ENCODE peak calls at places on chromosomes 13 and 19, in six cellular contexts. One of them, this sample, is unnamed.

GRCh38 chr19:29583196-29584006 is 22.7 kb upstream of the POP4 start:
- DNase-seq in IMR-90: peak
- DNase-seq in heart left ventricle: no peak
- DNase-seq in stomach: no peak
- DNase-seq in gastrocnemius medialis: no peak
- DNase-seq in adrenal gland: no peak
- DNase-seq in this sample: no peak

GRCh38 chr19:14139944-14140343 is 3.6 kb upstream of the ASF1B start:
- DNase-seq in gastrocnemius medialis: peak
- DNase-seq in adrenal gland: peak
- DNase-seq in heart left ventricle: no peak
- DNase-seq in IMR-90: no peak
- DNase-seq in stomach: no peak
- DNase-seq in this sample: no peak

GRCh38 chr13:64339373-64340063 is 2890.6 kb downstream of the PCDH9 start:
- DNase-seq in gastrocnemius medialis: no peak
- DNase-seq in adrenal gland: no peak
- DNase-seq in IMR-90: no peak
- DNase-seq in heart left ventricle: no peak
- DNase-seq in stomach: no peak
- DNase-seq in this sample: no peak

GRCh38 chr13:97327071-97327470 is 104.9 kb downstream of the MBNL2 start:
- DNase-seq in heart left ventricle: no peak
- DNase-seq in IMR-90: no peak
- DNase-seq in adrenal gland: no peak
- DNase-seq in stomach: no peak
- DNase-seq in gastrocnemius medialis: no peak
- DNase-seq in this sample: peak

GRCh38 chr19:42420055-42420544 is 7.1 kb downstream of the LIPE start:
- DNase-seq in gastrocnemius medialis: no peak
- DNase-seq in IMR-90: peak
- DNase-seq in stomach: peak
- DNase-seq in adrenal gland: peak
- DNase-seq in heart left ventricle: no peak
- DNase-seq in this sample: peak

GRCh38 chr13:21138561-21138960 is 37.8 kb downstream of the SKA3 start:
- DNase-seq in gastrocnemius medialis: no peak
- DNase-seq in adrenal gland: no peak
- DNase-seq in IMR-90: no peak
- DNase-seq in heart left ventricle: no peak
- DNase-seq in stomach: no peak
- DNase-seq in this sample: no peak

GRCh38 chr19:51480590-51480989 is 2.3 kb downstream of the CEACAM18 start:
- DNase-seq in IMR-90: no peak
- DNase-seq in gastrocnemius medialis: no peak
- DNase-seq in stomach: no peak
- DNase-seq in heart left ventricle: no peak
- DNase-seq in adrenal gland: no peak
- DNase-seq in this sample: peak

GRCh38 chr19:17370026-17370587 is 7.0 kb downstream of the PLVAP start:
- DNase-seq in gastrocnemius medialis: peak
- DNase-seq in heart left ventricle: no peak
- DNase-seq in adrenal gland: no peak
- DNase-seq in stomach: no peak
- DNase-seq in IMR-90: peak
- DNase-seq in this sample: no peak

GRCh38 chr19:1853295-1854031 is 5.2 kb upstream of the REXO1 start:
- DNase-seq in gastrocnemius medialis: peak
- DNase-seq in adrenal gland: peak
- DNase-seq in stomach: peak
- DNase-seq in heart left ventricle: peak
- DNase-seq in IMR-90: peak
- DNase-seq in this sample: peak

GRCh38 chr19:35027851-35028599 is 2.2 kb upstream of the SCN1B start:
- DNase-seq in heart left ventricle: no peak
- DNase-seq in adrenal gland: no peak
- DNase-seq in IMR-90: peak
- DNase-seq in gastrocnemius medialis: peak
- DNase-seq in stomach: no peak
- DNase-seq in this sample: no peak

GRCh38 chr13:38687246-38688229 is 661 bp downstream of the FREM2 start:
- DNase-seq in adrenal gland: no peak
- DNase-seq in IMR-90: no peak
- DNase-seq in heart left ventricle: no peak
- DNase-seq in stomach: no peak
- DNase-seq in gastrocnemius medialis: no peak
- DNase-seq in this sample: no peak

GRCh38 chr13:80340643-80341097 is 256 bp downstream of the SPRY2 start:
- DNase-seq in stomach: no peak
- DNase-seq in IMR-90: peak
- DNase-seq in heart left ventricle: peak
- DNase-seq in adrenal gland: no peak
- DNase-seq in gastrocnemius medialis: no peak
- DNase-seq in this sample: no peak

GRCh38 chr13:80341098-80341701 is at the start of gene SPRY2:
- DNase-seq in gastrocnemius medialis: peak
- DNase-seq in adrenal gland: peak
- DNase-seq in stomach: peak
- DNase-seq in IMR-90: peak
- DNase-seq in heart left ventricle: peak
- DNase-seq in this sample: peak

GRCh38 chr13:80338781-80339577 is 1.9 kb downstream of the SPRY2 start:
- DNase-seq in heart left ventricle: peak
- DNase-seq in gastrocnemius medialis: peak
- DNase-seq in adrenal gland: peak
- DNase-seq in stomach: peak
- DNase-seq in IMR-90: peak
- DNase-seq in this sample: peak

GRCh38 chr13:80339578-80339840 is 1.4 kb downstream of the SPRY2 start:
- DNase-seq in stomach: no peak
- DNase-seq in adrenal gland: no peak
- DNase-seq in gastrocnemius medialis: no peak
- DNase-seq in heart left ventricle: no peak
- DNase-seq in IMR-90: no peak
- DNase-seq in this sample: peak

DNA sequence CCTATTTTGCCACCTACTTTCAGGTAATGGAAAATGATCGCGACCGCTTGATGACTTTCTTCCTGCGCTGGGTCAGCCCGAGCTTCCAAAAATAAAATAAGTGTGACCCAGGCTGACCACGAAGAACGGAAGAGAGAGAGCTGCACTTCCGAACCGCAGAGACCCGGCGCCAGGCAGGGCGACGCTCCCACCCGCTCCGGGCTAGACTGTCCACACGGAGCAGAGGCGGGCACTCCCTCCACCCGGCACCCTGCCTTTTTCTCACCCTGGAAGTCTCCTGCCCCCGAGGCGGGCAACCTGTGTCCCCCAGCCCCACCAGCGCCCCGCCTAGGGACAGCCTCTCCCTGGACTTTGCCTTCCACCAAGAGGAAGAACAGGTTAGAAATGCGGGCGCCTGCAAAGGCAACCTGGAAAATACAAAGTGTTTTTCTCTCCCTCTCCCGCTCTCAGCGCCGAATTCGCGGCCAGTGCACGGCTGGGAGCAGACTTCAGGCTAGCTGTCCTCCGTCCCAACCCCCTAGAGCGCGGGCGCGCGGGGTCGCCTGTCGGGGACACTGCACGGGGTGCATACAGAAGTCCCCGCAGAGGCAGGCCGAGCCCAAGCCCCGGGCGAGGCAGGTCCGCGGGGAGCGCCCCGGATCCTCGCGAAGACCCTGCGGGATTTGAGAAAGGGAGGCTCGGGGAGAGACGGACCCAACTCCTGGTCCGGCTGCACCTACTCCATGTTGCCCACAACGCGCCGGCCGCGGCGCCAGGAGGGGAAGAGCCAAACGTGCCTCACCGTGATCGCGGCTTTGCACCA is 884 bp downstream of the SPRY2 start:
- DNase-seq in heart left ventricle: peak
- DNase-seq in stomach: peak
- DNase-seq in adrenal gland: peak
- DNase-seq in gastrocnemius medialis: peak
- DNase-seq in IMR-90: peak
- DNase-seq in this sample: peak
- TF ChIP-seq POLR2A in heart left ventricle: no peak
- TF ChIP-seq POLR2A in stomach: no peak
- TF ChIP-seq POLR2A in adrenal gland: no peak
- TF ChIP-seq POLR2A in gastrocnemius medialis: peak
- TF ChIP-seq POLR2A in IMR-90: no peak
- TF ChIP-seq POLR2A in this sample: no peak

DNA sequence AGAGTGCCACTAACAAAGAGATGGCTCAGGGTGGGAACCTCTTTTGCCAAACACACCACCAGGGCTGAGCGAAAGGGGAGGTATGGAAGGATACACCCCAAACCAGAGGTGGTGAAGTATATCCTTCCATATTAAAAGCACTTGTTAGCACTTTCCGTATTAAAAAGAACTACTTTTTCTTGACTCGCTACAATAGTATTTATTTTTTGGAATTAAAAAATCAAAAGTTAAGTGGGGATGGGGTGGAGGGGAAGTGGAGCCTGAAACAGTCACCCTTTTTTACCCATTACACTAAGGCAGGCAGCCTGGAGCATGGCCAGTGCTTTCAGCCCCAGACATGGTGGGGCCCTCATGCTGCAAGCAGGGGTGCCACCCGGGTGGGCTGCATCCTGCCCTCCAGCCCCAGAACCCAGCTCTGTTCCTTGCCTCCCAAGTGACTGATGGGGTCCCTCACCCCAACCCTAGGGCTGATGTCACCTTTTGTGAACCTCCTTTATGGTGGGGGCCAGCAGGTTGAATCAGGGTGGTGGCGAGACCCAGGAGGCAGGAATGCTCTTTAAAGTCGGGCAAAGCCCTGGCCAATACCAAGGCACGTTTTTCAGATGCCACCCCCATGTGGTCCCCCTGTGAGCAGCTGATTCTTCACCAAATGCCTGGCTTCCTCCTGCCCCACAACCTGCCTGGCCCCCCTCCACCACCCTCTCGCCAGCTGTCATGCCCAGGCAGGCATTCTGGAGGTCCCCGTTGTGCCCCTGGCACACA is 31.0 kb downstream of the LYL1 start:
- DNase-seq in heart left ventricle: no peak
- DNase-seq in gastrocnemius medialis: no peak
- DNase-seq in stomach: no peak
- DNase-seq in IMR-90: no peak
- DNase-seq in adrenal gland: no peak
- DNase-seq in this sample: no peak
- TF ChIP-seq POLR2A in heart left ventricle: no peak
- TF ChIP-seq POLR2A in gastrocnemius medialis: no peak
- TF ChIP-seq POLR2A in stomach: no peak
- TF ChIP-seq POLR2A in IMR-90: no peak
- TF ChIP-seq POLR2A in adrenal gland: no peak
- TF ChIP-seq POLR2A in this sample: no peak

DNA sequence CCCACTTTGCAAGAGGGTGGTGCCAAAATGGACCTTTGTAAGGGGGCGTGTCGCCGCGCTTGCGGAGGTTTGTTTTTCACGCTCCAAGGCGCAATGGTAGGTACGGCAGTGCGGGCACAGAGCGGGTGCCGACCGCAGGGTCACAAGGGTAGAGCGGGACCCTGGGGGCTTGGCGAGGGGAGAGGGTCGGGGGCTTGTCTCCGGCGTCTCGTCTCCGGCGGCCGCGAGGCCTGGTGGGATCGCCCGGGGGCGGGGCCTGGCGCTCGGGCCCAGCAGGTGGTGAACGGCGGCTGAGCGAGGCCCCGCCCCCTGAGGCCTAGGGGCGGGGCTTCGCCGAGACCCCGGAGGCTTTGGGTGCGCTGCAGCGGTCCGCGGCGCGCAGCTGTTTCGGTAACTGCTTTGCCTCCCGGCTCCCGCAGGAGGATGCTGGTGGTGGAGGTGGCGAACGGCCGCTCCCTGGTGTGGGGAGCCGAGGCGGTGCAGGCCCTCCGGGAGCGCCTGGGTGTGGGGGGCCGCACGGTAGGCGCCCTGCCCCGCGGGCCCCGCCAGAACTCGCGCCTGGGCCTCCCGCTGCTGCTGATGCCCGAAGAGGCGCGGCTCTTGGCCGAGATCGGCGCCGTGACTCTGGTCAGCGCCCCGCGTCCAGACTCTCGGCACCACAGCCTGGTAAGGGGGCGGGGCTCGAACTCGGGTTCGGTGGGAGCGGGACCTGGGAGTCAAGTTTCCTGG is at the start of gene TSEN34:
- DNase-seq in heart left ventricle: peak
- DNase-seq in gastrocnemius medialis: no peak
- DNase-seq in adrenal gland: peak
- DNase-seq in stomach: peak
- DNase-seq in IMR-90: peak
- DNase-seq in this sample: peak
- TF ChIP-seq POLR2A in heart left ventricle: no peak
- TF ChIP-seq POLR2A in gastrocnemius medialis: peak
- TF ChIP-seq POLR2A in adrenal gland: peak
- TF ChIP-seq POLR2A in stomach: no peak
- TF ChIP-seq POLR2A in IMR-90: no peak
- TF ChIP-seq POLR2A in this sample: peak

DNA sequence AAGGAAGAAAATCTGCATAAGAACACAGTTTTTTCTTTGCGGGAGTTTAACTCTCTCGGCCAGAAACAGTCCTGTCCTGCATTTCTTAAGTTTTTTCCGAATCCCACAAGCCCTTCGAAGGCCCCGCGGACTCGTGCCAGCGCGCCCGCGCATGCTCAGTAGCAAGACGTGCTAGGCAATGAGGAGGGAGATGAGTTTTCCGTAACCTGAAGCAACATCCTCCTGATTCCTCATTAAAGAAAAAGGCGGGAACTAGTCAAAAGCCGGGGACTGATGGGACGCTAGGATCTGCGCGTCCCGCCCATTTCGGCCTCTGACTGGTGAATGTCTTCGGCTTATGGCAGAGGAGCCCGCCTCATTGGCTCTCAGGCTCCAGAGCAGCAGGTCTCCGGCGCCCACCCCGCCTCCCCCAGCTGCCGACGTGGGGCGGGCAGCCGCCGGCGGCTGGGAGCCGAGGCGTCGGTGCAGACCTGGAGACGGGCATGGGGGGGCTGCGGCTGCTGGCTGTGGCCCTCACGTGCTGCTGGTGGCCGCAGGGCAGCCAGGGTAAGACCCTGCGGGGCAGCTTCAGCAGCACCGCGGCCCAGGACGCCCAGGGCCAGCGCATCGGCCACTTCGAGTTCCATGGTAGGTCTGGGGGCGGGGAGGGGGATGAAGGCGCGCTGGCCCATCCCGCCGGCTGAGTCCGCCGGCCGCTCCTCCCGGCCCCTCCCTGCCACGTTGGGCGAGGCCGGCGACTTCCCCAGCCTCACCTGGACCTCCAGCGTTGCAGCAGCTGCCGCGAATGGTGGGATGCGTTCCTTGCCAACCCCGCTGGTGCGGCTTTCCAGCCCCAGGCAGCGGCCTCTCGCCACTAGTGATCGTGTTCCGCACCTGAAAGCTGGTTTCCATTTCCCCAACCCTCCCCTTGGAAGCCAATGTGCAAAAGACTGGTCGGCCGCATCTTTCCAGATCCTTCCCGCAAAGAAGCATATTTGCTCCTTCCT is at the start of gene GPR180:
- DNase-seq in IMR-90: peak
- DNase-seq in gastrocnemius medialis: peak
- DNase-seq in stomach: peak
- DNase-seq in adrenal gland: peak
- DNase-seq in heart left ventricle: peak
- DNase-seq in this sample: peak
- TF ChIP-seq POLR2A in IMR-90: peak
- TF ChIP-seq POLR2A in gastrocnemius medialis: peak
- TF ChIP-seq POLR2A in stomach: no peak
- TF ChIP-seq POLR2A in adrenal gland: peak
- TF ChIP-seq POLR2A in heart left ventricle: no peak
- TF ChIP-seq POLR2A in this sample: peak